ENCODE peak calls at places on chromosomes 1 and 21, in seven cellular contexts. R, I, T, P, Y, C and H are unnamed samples.

GRCh38 chr1:104182251-104182650 is 432.6 kb downstream of the AMY1C start:
- DNase-seq in Y (no peak), T (no peak), C (no peak), P (no peak), R (no peak), I (no peak), H (no peak)

GRCh38 chr1:230772457-230773395 is 25.5 kb downstream of the CAPN9 start:
- DNase-seq in C (no peak), Y (peak; percentile 56), R (peak; percentile 48), T (peak; percentile 28), P (no peak), I (no peak), H (peak; percentile 93)

GRCh38 chr1:162722036-162722435 is 68.5 kb upstream of the HSD17B7 start:
- DNase-seq in P (no peak), I (no peak), Y (no peak), C (no peak), R (no peak), T (no peak), H (no peak)

GRCh38 chr1:202058001-202058908 is 47.9 kb downstream of the ELF3 start:
- DNase-seq in C (no peak), R (no peak), I (no peak), T (peak; percentile 5), P (no peak), Y (peak; percentile 94), H (peak; percentile 49)

GRCh38 chr21:38814126-38815059 is 8.7 kb downstream of the ETS2 start:
- DNase-seq in P (no peak), I (no peak), T (no peak), Y (no peak), R (no peak), C (no peak), H (no peak)

GRCh38 chr1:16111771-16112557 is 38.5 kb upstream of the FAM131C start:
- DNase-seq in Y (no peak), C (no peak), T (no peak), R (no peak), P (no peak), I (no peak), H (no peak)

GRCh38 chr21:16330340-16331319 is 600.8 kb downstream of the USP25 start:
- DNase-seq in P (no peak), R (peak; percentile 39), C (no peak), Y (peak; percentile 52), I (peak; percentile 4), T (no peak), H (no peak)

GRCh38 chr1:34825455-34826081 is 32.8 kb downstream of the GJA4 start:
- DNase-seq in Y (peak; percentile 84), R (peak; percentile 86), I (no peak), T (peak; percentile 14), P (no peak), C (no peak), H (peak; percentile 28)

GRCh38 chr21:35411434-35411833 is 362.3 kb upstream of the RUNX1 start:
- DNase-seq in I (no peak), T (no peak), R (no peak), C (no peak), P (no peak), Y (no peak), H (no peak)

GRCh38 chr1:224377676-224378006 is 21.0 kb downstream of the CNIH4 start:
- DNase-seq in R (no peak), I (no peak), Y (peak; percentile 3), P (no peak), T (no peak), C (peak; percentile 62), H (no peak)

GRCh38 chr1:192879416-192879815 is 70.6 kb downstream of the RGS2 start:
- DNase-seq in C (no peak), P (no peak), Y (peak; percentile 1), T (no peak), R (no peak), I (no peak), H (no peak)

GRCh38 chr1:238652346-238652968 is 733.9 kb upstream of the CHRM3 start:
- DNase-seq in P (no peak), Y (no peak), C (no peak), I (no peak), T (no peak), R (no peak), H (no peak)

GRCh38 chr1:33010946-33011731 is 25.5 kb downstream of the AK2 start:
- DNase-seq in R (no peak), T (no peak), P (no peak), C (no peak), I (no peak), Y (no peak), H (no peak)

GRCh38 chr1:121444096-121444495 is 259.3 kb downstream of the SRGAP2C start:
- DNase-seq in R (no peak), Y (no peak), C (no peak), I (no peak), P (no peak), T (no peak), H (no peak)

GRCh38 chr1:156860113-156860638 is 489 bp upstream of the NTRK1 start:
- DNase-seq in C (no peak), T (peak; percentile 80), Y (no peak), I (peak; percentile 28), R (peak; percentile 87), P (no peak), H (peak; percentile 83)

GRCh38 chr1:164265232-164265631 is 293.8 kb upstream of the PBX1 start:
- DNase-seq in C (no peak), I (no peak), Y (no peak), T (no peak), R (no peak), P (no peak), H (no peak)

GRCh38 chr1:3783651-3784474 is 11.3 kb downstream of the SMIM1 start:
- DNase-seq in P (no peak), R (no peak), C (no peak), Y (no peak), I (no peak), T (no peak), H (no peak)

GRCh38 chr1:61357539-61357938 is 275.2 kb downstream of the NFIA start:
- DNase-seq in T (no peak), Y (no peak), R (no peak), P (no peak), C (no peak), I (no peak), H (no peak)

GRCh38 chr1:116448785-116449385 is 75.8 kb downstream of the ATP1A1 start:
- DNase-seq in C (no peak), Y (peak; percentile 56), T (no peak), I (no peak), R (no peak), P (no peak), H (no peak)

GRCh38 chr1:207888647-207889046 is 22.3 kb downstream of the CD34 start:
- DNase-seq in C (no peak), Y (no peak), T (no peak), R (no peak), I (no peak), P (no peak), H (no peak)

GRCh38 chr1:53909946-53910345 is 16.0 kb downstream of the DIO1 start:
- DNase-seq in C (no peak), I (no peak), P (no peak), Y (peak; percentile 64), R (no peak), T (no peak), H (no peak)

GRCh38 chr1:88683516-88683847 is 591 bp upstream of the PKN2 start:
- DNase-seq in T (peak; percentile 16), R (no peak), P (no peak), I (no peak), C (no peak), Y (no peak), H (peak; percentile 65)

GRCh38 chr1:38360807-38361206 is 314.2 kb upstream of the POU3F1 start:
- DNase-seq in Y (no peak), R (no peak), P (no peak), T (no peak), C (no peak), I (no peak), H (no peak)

GRCh38 chr1:148372731-148373130 is 110.4 kb downstream of the PPIAL4G start:
- DNase-seq in R (no peak), C (no peak), I (no peak), P (no peak), T (no peak), Y (peak; percentile 20), H (no peak)

GRCh38 chr1:3518256-3518655 is 63.8 kb downstream of the ARHGEF16 start:
- DNase-seq in C (no peak), R (no peak), Y (no peak), I (no peak), P (no peak), T (peak; percentile 58), H (no peak)

GRCh38 chr1:32291145-32291707 is 657 bp upstream of the HDAC1 start:
- DNase-seq in I (no peak), P (no peak), R (no peak), T (no peak), Y (peak; percentile 30), C (no peak), H (no peak)

GRCh38 chr1:78292361-78292760 is 198.4 kb upstream of the PTGFR start:
- DNase-seq in Y (no peak), C (no peak), P (no peak), R (no peak), T (no peak), I (no peak), H (no peak)
- TF ChIP-seq JUND in Y (no peak), C (no peak), P (no peak), R (no peak), T (no peak), I (no peak), H (no peak)

GRCh38 chr1:228141082-228141870 is 1.2 kb downstream of the GUK1 start:
- DNase-seq in C (no peak), R (peak; percentile 34), P (no peak), Y (no peak), I (no peak), T (no peak), H (peak; percentile 46)
- TF ChIP-seq JUND in C (no peak), R (no peak), P (no peak), Y (no peak), I (no peak), T (no peak), H (no peak)

DNA sequence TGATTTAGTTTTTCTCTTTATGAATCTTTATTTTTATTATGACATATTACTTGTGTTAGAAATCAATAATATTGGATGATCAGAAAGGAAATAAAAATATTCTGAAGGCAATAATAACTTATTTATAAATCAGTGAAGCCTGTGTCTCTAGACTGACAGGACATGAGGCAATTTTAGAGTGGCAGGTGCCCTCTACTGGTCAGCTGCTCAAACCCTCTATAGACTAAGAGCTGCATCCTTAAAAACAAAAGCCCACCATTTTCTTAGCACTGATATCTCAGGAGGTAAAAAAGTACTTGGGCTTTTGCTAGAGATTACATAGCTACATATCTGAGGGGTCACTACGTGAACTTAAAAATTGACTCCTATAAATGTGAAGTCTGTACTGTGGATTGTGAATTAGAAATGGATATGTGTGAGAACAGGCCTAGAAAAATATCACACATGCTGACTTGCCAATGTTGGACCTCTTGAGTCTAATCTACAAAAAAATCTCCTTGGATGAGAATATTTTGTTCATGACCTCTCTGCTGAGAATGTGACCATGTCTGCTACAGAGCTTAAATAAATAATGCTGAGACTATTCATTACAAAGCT is 597.9 kb upstream of the ADAMTS5 start:
- DNase-seq in C (no peak), I (no peak), Y (no peak), P (peak; percentile 7), R (peak; percentile 36), T (no peak), H (peak; percentile 23)
- TF ChIP-seq JUND in C (no peak), I (no peak), Y (no peak), P (no peak), R (no peak), T (no peak), H (no peak)

DNA sequence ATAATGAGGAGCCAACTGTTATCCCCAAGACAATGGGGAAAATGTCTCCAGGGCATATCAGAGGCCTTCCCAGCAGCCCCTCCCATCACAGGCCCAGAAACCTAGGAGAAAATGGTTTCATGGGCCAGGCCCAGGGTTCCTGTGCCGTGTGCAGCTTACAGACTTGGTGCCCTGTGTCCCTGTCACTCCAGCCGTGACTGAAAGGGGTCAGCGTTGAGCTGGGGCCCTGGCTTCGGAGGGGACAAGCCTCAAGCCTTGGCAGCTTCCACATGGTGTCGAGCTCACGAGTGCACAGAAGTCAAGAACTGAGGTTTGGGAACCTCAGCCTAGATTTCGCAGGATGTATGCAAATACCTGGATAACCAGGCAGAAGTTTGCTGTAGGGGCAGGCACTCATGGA is 18.1 kb downstream of the SIPA1L2 start:
- DNase-seq in P (no peak), T (no peak), C (no peak), Y (no peak), R (no peak), I (no peak), H (no peak)
- TF ChIP-seq JUND in P (no peak), T (no peak), C (no peak), Y (no peak), R (no peak), I (no peak), H (no peak)